ENCODE peak calls at places on chromosomes 11 and 22, in seven cellular contexts. One of them, this sample, is unnamed.

GRCh38 chr22:37267128-37267587 is 15.2 kb upstream of the CYTH4 start:
- DNase-seq in activated T-helper 9 cell treated with anti-CD3 and anti-CD28 coated beads, Interleukin-2, amount 50 U/mL, for 16 hours: peak
- DNase-seq in fibroblast of pulmonary artery: no peak
- DNase-seq in left colon: peak
- DNase-seq in stimulated activated CD8-positive, alpha-beta memory T cell treated with anti-CD3 and anti-CD28 coated beads, Interleukin-4, amount 100 ng/mL, for 1 hour: no peak
- DNase-seq in psoas muscle: no peak
- DNase-seq in cardiac fibroblast: peak
- DNase-seq in this sample: peak

GRCh38 chr11:94961255-94961654 is 12.1 kb downstream of the CWC15 start:
- DNase-seq in psoas muscle: no peak
- DNase-seq in stimulated activated CD8-positive, alpha-beta memory T cell treated with anti-CD3 and anti-CD28 coated beads, Interleukin-4, amount 100 ng/mL, for 1 hour: no peak
- DNase-seq in activated T-helper 9 cell treated with anti-CD3 and anti-CD28 coated beads, Interleukin-2, amount 50 U/mL, for 16 hours: no peak
- DNase-seq in fibroblast of pulmonary artery: no peak
- DNase-seq in left colon: no peak
- DNase-seq in cardiac fibroblast: no peak
- DNase-seq in this sample: no peak

GRCh38 chr11:106875013-106875412 is 143.3 kb downstream of the GUCY1A2 start:
- DNase-seq in psoas muscle: no peak
- DNase-seq in cardiac fibroblast: peak
- DNase-seq in activated T-helper 9 cell treated with anti-CD3 and anti-CD28 coated beads, Interleukin-2, amount 50 U/mL, for 16 hours: no peak
- DNase-seq in stimulated activated CD8-positive, alpha-beta memory T cell treated with anti-CD3 and anti-CD28 coated beads, Interleukin-4, amount 100 ng/mL, for 1 hour: no peak
- DNase-seq in left colon: no peak
- DNase-seq in fibroblast of pulmonary artery: peak
- DNase-seq in this sample: no peak

GRCh38 chr11:117096140-117096972 is 1.9 kb downstream of the SIK3 start:
- DNase-seq in cardiac fibroblast: peak
- DNase-seq in left colon: peak
- DNase-seq in activated T-helper 9 cell treated with anti-CD3 and anti-CD28 coated beads, Interleukin-2, amount 50 U/mL, for 16 hours: no peak
- DNase-seq in psoas muscle: no peak
- DNase-seq in stimulated activated CD8-positive, alpha-beta memory T cell treated with anti-CD3 and anti-CD28 coated beads, Interleukin-4, amount 100 ng/mL, for 1 hour: no peak
- DNase-seq in fibroblast of pulmonary artery: no peak
- DNase-seq in this sample: peak

GRCh38 chr11:73147771-73148681 is 5.9 kb upstream of the FCHSD2 start:
- DNase-seq in fibroblast of pulmonary artery: no peak
- DNase-seq in stimulated activated CD8-positive, alpha-beta memory T cell treated with anti-CD3 and anti-CD28 coated beads, Interleukin-4, amount 100 ng/mL, for 1 hour: no peak
- DNase-seq in left colon: no peak
- DNase-seq in activated T-helper 9 cell treated with anti-CD3 and anti-CD28 coated beads, Interleukin-2, amount 50 U/mL, for 16 hours: no peak
- DNase-seq in psoas muscle: peak
- DNase-seq in cardiac fibroblast: no peak
- DNase-seq in this sample: no peak

GRCh38 chr11:12122083-12122482 is 11.7 kb downstream of the MICAL2 start:
- DNase-seq in left colon: no peak
- DNase-seq in fibroblast of pulmonary artery: peak
- DNase-seq in stimulated activated CD8-positive, alpha-beta memory T cell treated with anti-CD3 and anti-CD28 coated beads, Interleukin-4, amount 100 ng/mL, for 1 hour: no peak
- DNase-seq in psoas muscle: no peak
- DNase-seq in activated T-helper 9 cell treated with anti-CD3 and anti-CD28 coated beads, Interleukin-2, amount 50 U/mL, for 16 hours: no peak
- DNase-seq in cardiac fibroblast: no peak
- DNase-seq in this sample: no peak

GRCh38 chr11:68950268-68950667 is 30.5 kb downstream of the MRGPRD start:
- DNase-seq in fibroblast of pulmonary artery: peak
- DNase-seq in cardiac fibroblast: peak
- DNase-seq in stimulated activated CD8-positive, alpha-beta memory T cell treated with anti-CD3 and anti-CD28 coated beads, Interleukin-4, amount 100 ng/mL, for 1 hour: no peak
- DNase-seq in activated T-helper 9 cell treated with anti-CD3 and anti-CD28 coated beads, Interleukin-2, amount 50 U/mL, for 16 hours: no peak
- DNase-seq in psoas muscle: no peak
- DNase-seq in left colon: no peak
- DNase-seq in this sample: no peak

GRCh38 chr11:133947298-133947905 is 9.4 kb downstream of the IGSF9B start:
- DNase-seq in activated T-helper 9 cell treated with anti-CD3 and anti-CD28 coated beads, Interleukin-2, amount 50 U/mL, for 16 hours: peak
- DNase-seq in cardiac fibroblast: peak
- DNase-seq in psoas muscle: peak
- DNase-seq in left colon: no peak
- DNase-seq in stimulated activated CD8-positive, alpha-beta memory T cell treated with anti-CD3 and anti-CD28 coated beads, Interleukin-4, amount 100 ng/mL, for 1 hour: no peak
- DNase-seq in fibroblast of pulmonary artery: peak
- DNase-seq in this sample: peak

GRCh38 chr11:123330071-123330470 is 100.0 kb upstream of the GRAMD1B start:
- DNase-seq in fibroblast of pulmonary artery: peak
- DNase-seq in activated T-helper 9 cell treated with anti-CD3 and anti-CD28 coated beads, Interleukin-2, amount 50 U/mL, for 16 hours: no peak
- DNase-seq in psoas muscle: no peak
- DNase-seq in stimulated activated CD8-positive, alpha-beta memory T cell treated with anti-CD3 and anti-CD28 coated beads, Interleukin-4, amount 100 ng/mL, for 1 hour: no peak
- DNase-seq in cardiac fibroblast: no peak
- DNase-seq in left colon: no peak
- DNase-seq in this sample: no peak

GRCh38 chr22:47101321-47101885 is 339.0 kb downstream of the TBC1D22A start:
- DNase-seq in cardiac fibroblast: no peak
- DNase-seq in fibroblast of pulmonary artery: no peak
- DNase-seq in left colon: no peak
- DNase-seq in stimulated activated CD8-positive, alpha-beta memory T cell treated with anti-CD3 and anti-CD28 coated beads, Interleukin-4, amount 100 ng/mL, for 1 hour: no peak
- DNase-seq in activated T-helper 9 cell treated with anti-CD3 and anti-CD28 coated beads, Interleukin-2, amount 50 U/mL, for 16 hours: no peak
- DNase-seq in psoas muscle: no peak
- DNase-seq in this sample: no peak

GRCh38 chr11:2902784-2903671 is 17.5 kb upstream of the CDKN1C start:
- DNase-seq in left colon: peak
- DNase-seq in fibroblast of pulmonary artery: no peak
- DNase-seq in psoas muscle: no peak
- DNase-seq in cardiac fibroblast: no peak
- DNase-seq in stimulated activated CD8-positive, alpha-beta memory T cell treated with anti-CD3 and anti-CD28 coated beads, Interleukin-4, amount 100 ng/mL, for 1 hour: no peak
- DNase-seq in activated T-helper 9 cell treated with anti-CD3 and anti-CD28 coated beads, Interleukin-2, amount 50 U/mL, for 16 hours: no peak
- DNase-seq in this sample: no peak

GRCh38 chr11:71333473-71333872 is 81.1 kb upstream of the SHANK2 start:
- DNase-seq in psoas muscle: no peak
- DNase-seq in cardiac fibroblast: no peak
- DNase-seq in left colon: no peak
- DNase-seq in activated T-helper 9 cell treated with anti-CD3 and anti-CD28 coated beads, Interleukin-2, amount 50 U/mL, for 16 hours: no peak
- DNase-seq in stimulated activated CD8-positive, alpha-beta memory T cell treated with anti-CD3 and anti-CD28 coated beads, Interleukin-4, amount 100 ng/mL, for 1 hour: no peak
- DNase-seq in fibroblast of pulmonary artery: no peak
- DNase-seq in this sample: no peak